ENCODE peak calls at places on chromosomes 7 and 10, in nine cellular contexts. G is fibroblast of lung, H is BJ, N is fibroblast of pulmonary artery, F is choroid plexus epithelial cell, Y is lung, D is Calu3, Q is sigmoid colon, L is mesothelial cell of epicardium. W is an unnamed sample.

GRCh38 chr10:5595095-5595494 is 70.3 kb downstream of the CALML3 start:
- DNase-seq in N (no peak), L (no peak), G (no peak), Q (no peak), D (no peak), Y (no peak), F (no peak), H (no peak), W (no peak)

GRCh38 chr10:48526371-48526821 is 78.5 kb downstream of the ARHGAP22 start:
- DNase-seq in H (peak), Y (no peak), Q (no peak), F (peak), G (peak), L (peak), D (no peak), N (peak), W (no peak)

GRCh38 chr7:89023146-89023545 is 227.6 kb upstream of the TEX47 start:
- DNase-seq in Q (no peak), N (no peak), Y (no peak), D (no peak), F (peak), G (no peak), H (no peak), L (no peak), W (no peak)

GRCh38 chr7:155961241-155962190 is 149.3 kb upstream of the SHH start:
- DNase-seq in Y (peak), G (no peak), F (peak), L (no peak), H (no peak), Q (peak), D (peak), N (peak), W (peak)

GRCh38 chr7:14761506-14762296 is 140.8 kb downstream of the DGKB start:
- DNase-seq in F (peak), H (peak), Q (peak), D (no peak), L (peak), Y (no peak), N (peak), G (peak), W (no peak)

GRCh38 chr10:30029890-30030261 is 29.5 kb downstream of the JCAD start:
- DNase-seq in H (no peak), Y (no peak), L (no peak), G (no peak), D (no peak), N (no peak), F (no peak), Q (peak), W (no peak)

GRCh38 chr10:126521354-126521753 is 133.1 kb upstream of the ADAM12 start:
- DNase-seq in Y (no peak), Q (no peak), F (peak), G (no peak), N (no peak), L (no peak), D (peak), H (no peak), W (no peak)

GRCh38 chr10:16996530-16996964 is 133.1 kb downstream of the CUBN start:
- DNase-seq in L (no peak), H (no peak), N (peak), G (peak), Q (no peak), F (no peak), Y (no peak), D (no peak), W (no peak)

GRCh38 chr7:5222861-5223411 is 32.9 kb downstream of the WIPI2 start:
- DNase-seq in G (no peak), H (no peak), L (no peak), N (no peak), F (no peak), Y (peak), D (no peak), Q (peak), W (no peak)

GRCh38 chr7:68846926-68847325 is 751.3 kb upstream of the AUTS2 start:
- DNase-seq in F (no peak), Q (no peak), L (no peak), G (no peak), H (no peak), D (no peak), Y (no peak), N (no peak), W (no peak)

GRCh38 chr10:68861253-68861652 is 33.9 kb downstream of the STOX1 start:
- DNase-seq in Y (no peak), D (no peak), G (peak), Q (no peak), H (no peak), L (no peak), F (peak), N (peak), W (no peak)

GRCh38 chr10:70954777-70955176 is 66.4 kb upstream of the PCBD1 start:
- DNase-seq in L (no peak), D (no peak), Y (no peak), F (no peak), H (no peak), G (no peak), N (no peak), Q (no peak), W (no peak)

GRCh38 chr10:93006435-93007039 is 54.1 kb upstream of the CYP26C1 start:
- DNase-seq in H (no peak), G (peak), L (no peak), D (peak), N (peak), F (peak), Q (no peak), Y (no peak), W (no peak)

GRCh38 chr10:18005781-18006456 is 54.2 kb downstream of the SLC39A12 start:
- DNase-seq in Q (no peak), N (peak), G (peak), F (peak), H (peak), Y (no peak), L (no peak), D (no peak), W (no peak)

GRCh38 chr7:139735912-139736595 is 41.7 kb downstream of the HIPK2 start:
- DNase-seq in Y (no peak), N (no peak), Q (no peak), D (no peak), H (no peak), G (no peak), L (no peak), F (no peak), W (no peak)

GRCh38 chr7:128826512-128826911 is 3.7 kb upstream of the FLNC start:
- DNase-seq in Q (no peak), L (no peak), D (no peak), Y (no peak), H (no peak), F (no peak), G (no peak), N (no peak), W (no peak)

GRCh38 chr10:5890519-5890878 is 456 bp downstream of the FBH1 start:
- DNase-seq in D (peak), N (peak), H (no peak), Q (peak), L (no peak), F (no peak), Y (peak), G (peak), W (peak)

GRCh38 chr7:91151916-91152315 is 112.3 kb upstream of the FZD1 start:
- DNase-seq in N (no peak), G (no peak), Q (no peak), Y (no peak), L (no peak), H (no peak), D (no peak), F (no peak), W (no peak)

GRCh38 chr7:154489897-154490296 is 437.7 kb downstream of the DPP6 start:
- DNase-seq in H (no peak), N (no peak), G (no peak), L (no peak), Q (no peak), D (no peak), Y (no peak), F (no peak), W (no peak)

GRCh38 chr7:87218941-87219544 is 489 bp downstream of the TMEM243 start:
- DNase-seq in D (peak), Q (peak), F (peak), L (peak), H (no peak), G (peak), Y (peak), N (peak), W (peak)

GRCh38 chr7:135741905-135742304 is 6.7 kb downstream of the FAM180A start:
- DNase-seq in L (no peak), Q (no peak), D (no peak), F (no peak), Y (no peak), H (no peak), N (no peak), G (no peak), W (no peak)

GRCh38 chr10:97050205-97050745 is 135.5 kb downstream of the SLIT1 start:
- DNase-seq in L (no peak), Q (no peak), F (no peak), D (no peak), H (no peak), N (no peak), Y (no peak), G (no peak), W (no peak)

GRCh38 chr10:35561670-35562069 is 43.5 kb upstream of the GJD4 start:
- DNase-seq in H (no peak), F (no peak), Q (no peak), Y (no peak), G (no peak), L (no peak), N (no peak), D (no peak), W (no peak)

GRCh38 chr7:152663101-152663740 is 12.7 kb downstream of the XRCC2 start:
- DNase-seq in Y (no peak), D (no peak), Q (no peak), L (no peak), H (no peak), N (no peak), G (no peak), F (no peak), W (no peak)

GRCh38 chr10:36504752-36505151 is 620.6 kb upstream of the ANKRD30A start:
- DNase-seq in D (no peak), H (no peak), Y (no peak), Q (no peak), G (no peak), L (no peak), F (peak), N (peak), W (peak)

GRCh38 chr7:94396044-94396443 is 1.3 kb downstream of the COL1A2 start:
- DNase-seq in F (peak), N (peak), Q (no peak), D (no peak), H (no peak), G (peak), Y (no peak), L (no peak), W (no peak)

GRCh38 chr10:69636273-69636575 is 6.2 kb downstream of the FAM241B start:
- DNase-seq in G (no peak), D (no peak), N (no peak), Q (no peak), Y (no peak), F (no peak), L (no peak), H (no peak), W (no peak)

GRCh38 chr7:137838706-137839315 is 8.0 kb downstream of the DGKI start:
- DNase-seq in N (no peak), D (no peak), Q (no peak), H (no peak), L (no peak), Y (no peak), F (no peak), G (no peak), W (no peak)

GRCh38 chr7:35723011-35723410 is 28.1 kb upstream of the HERPUD2 start:
- DNase-seq in Q (no peak), L (no peak), G (peak), D (no peak), H (no peak), F (peak), N (no peak), Y (no peak), W (no peak)

DNA sequence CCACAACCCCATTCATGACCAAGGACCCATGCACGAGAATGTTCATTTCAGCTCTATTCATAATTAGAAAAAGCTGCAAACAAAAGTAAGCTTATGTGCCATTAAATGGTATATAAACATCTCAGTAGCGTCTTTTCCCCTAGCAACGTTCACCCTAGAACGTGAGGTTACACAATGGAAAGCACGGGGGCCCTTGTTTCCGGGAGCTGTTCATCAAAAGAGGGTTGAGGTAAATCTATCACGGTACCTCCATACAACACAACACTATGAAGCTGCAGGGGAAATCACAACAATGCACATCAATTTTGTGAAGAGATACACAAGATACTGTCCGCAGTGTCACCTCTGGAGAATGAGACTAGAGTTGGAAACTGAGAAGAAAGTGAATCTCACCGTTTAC is 80.9 kb upstream of the DDC start:
- DNase-seq in D (no peak), G (no peak), F (no peak), H (no peak), Q (no peak), N (no peak), Y (peak), L (no peak), W (no peak)
- TF ChIP-seq CTCF in D (no peak), G (no peak), F (no peak), H (no peak), Q (no peak), N (no peak), Y (no peak), L (no peak), W (no peak)

GRCh38 chr10:128540806-128541739 is 414.9 kb upstream of the MKI67 start:
- DNase-seq in Y (no peak), D (no peak), N (no peak), Q (no peak), F (no peak), L (peak), H (no peak), G (no peak), W (peak)
- TF ChIP-seq CTCF in Y (no peak), D (no peak), N (no peak), Q (no peak), F (no peak), L (no peak), H (no peak), G (no peak), W (no peak)

GRCh38 chr7:16423761-16424160 is 2.4 kb upstream of the CRPPA start:
- DNase-seq in H (no peak), G (no peak), L (no peak), D (no peak), F (no peak), N (no peak), Y (no peak), Q (no peak), W (no peak)

GRCh38 chr7:16421333-16422099 is at the start of gene CRPPA:
- DNase-seq in N (peak), Q (peak), D (peak), Y (no peak), H (no peak), G (peak), L (peak), F (peak), W (peak)

GRCh38 chr7:16422100-16422430 is 727 bp upstream of the CRPPA start:
- DNase-seq in N (peak), Q (no peak), Y (no peak), G (peak), L (no peak), F (peak), H (no peak), D (no peak), W (no peak)

GRCh38 chr7:16420649-16421332 is 547 bp downstream of the CRPPA start:
- DNase-seq in G (peak), F (peak), N (peak), L (peak), H (no peak), D (peak), Q (peak), Y (peak), W (peak)

GRCh38 chr7:16422917-16423316 is 1.6 kb upstream of the CRPPA start:
- DNase-seq in F (no peak), Y (no peak), Q (no peak), H (no peak), G (no peak), L (no peak), N (no peak), D (no peak), W (no peak)
- TF ChIP-seq CTCF in F (peak), Y (no peak), Q (no peak), H (no peak), G (no peak), L (no peak), N (no peak), D (no peak), W (no peak)

GRCh38 chr7:77989981-77990566 is 191.5 kb downstream of the PHTF2 start:
- DNase-seq in G (no peak), H (no peak), F (no peak), Y (no peak), Q (no peak), D (peak), L (no peak), N (peak), W (peak)
- TF ChIP-seq CTCF in G (no peak), H (no peak), F (no peak), Y (no peak), Q (no peak), D (no peak), L (no peak), N (no peak), W (peak)

DNA sequence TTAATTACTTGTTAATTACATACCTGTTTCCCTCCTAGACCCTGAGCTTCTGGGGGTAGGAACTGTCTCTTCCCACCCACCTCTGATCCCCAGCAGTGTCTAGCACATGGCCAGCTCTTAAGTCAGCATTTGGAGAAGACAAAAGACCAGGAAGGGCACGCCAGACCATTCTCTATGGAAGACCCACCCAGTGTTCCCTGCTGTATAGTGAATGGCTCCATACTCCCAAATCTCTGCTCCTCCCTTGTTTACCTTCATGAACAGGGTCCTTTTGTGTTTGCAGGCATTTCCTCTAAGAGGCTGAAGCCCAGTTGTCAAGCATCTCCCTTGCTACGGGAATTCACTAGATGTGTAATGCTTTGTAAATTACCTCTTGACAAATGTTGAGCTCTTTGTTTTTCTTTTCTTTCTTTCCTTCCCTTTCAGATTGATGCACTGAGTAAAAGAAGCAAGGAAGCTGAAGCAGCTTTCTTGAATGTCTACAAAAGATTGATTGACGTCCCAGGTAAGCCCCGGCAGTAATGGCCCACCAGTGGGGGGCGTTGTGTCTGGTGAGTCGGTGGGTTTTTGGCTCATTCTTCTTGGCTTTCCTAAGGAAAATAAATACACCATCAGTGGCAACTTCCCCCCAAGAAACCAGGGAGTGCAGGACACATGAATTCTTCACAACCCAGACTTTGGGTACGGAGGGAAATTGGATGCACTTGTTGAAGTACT is 216.6 kb upstream of the SH2B2 start:
- DNase-seq in H (no peak), N (no peak), D (no peak), Q (no peak), Y (no peak), F (no peak), G (no peak), L (no peak), W (no peak)
- TF ChIP-seq CTCF in H (no peak), N (no peak), D (no peak), Q (no peak), Y (no peak), F (no peak), G (no peak), L (no peak), W (no peak)

DNA sequence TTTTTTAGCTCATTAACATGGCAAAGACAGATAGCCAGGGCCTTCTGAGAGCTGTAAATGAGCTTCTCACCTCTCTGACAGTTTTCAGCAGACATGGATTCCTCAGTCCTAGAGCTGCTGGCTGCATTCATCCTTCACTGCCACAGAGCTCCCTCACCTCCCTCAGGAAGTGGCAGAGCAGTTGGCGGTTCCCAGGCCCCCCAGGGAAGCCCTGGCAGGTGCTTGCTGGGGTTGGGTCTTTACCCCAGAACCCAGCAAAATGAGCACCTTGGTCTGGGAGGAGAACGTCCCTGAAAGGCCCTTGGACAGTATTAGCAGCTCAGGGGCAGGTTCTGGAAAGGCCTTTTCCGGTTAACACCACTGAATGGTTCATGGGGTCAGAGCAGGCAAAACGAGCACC is 288.0 kb downstream of the PTPRN2 start:
- DNase-seq in Y (no peak), F (no peak), G (no peak), L (no peak), H (no peak), N (no peak), D (no peak), Q (no peak), W (no peak)
- TF ChIP-seq CTCF in Y (no peak), F (no peak), G (no peak), L (no peak), H (no peak), N (no peak), D (no peak), Q (no peak), W (no peak)

DNA sequence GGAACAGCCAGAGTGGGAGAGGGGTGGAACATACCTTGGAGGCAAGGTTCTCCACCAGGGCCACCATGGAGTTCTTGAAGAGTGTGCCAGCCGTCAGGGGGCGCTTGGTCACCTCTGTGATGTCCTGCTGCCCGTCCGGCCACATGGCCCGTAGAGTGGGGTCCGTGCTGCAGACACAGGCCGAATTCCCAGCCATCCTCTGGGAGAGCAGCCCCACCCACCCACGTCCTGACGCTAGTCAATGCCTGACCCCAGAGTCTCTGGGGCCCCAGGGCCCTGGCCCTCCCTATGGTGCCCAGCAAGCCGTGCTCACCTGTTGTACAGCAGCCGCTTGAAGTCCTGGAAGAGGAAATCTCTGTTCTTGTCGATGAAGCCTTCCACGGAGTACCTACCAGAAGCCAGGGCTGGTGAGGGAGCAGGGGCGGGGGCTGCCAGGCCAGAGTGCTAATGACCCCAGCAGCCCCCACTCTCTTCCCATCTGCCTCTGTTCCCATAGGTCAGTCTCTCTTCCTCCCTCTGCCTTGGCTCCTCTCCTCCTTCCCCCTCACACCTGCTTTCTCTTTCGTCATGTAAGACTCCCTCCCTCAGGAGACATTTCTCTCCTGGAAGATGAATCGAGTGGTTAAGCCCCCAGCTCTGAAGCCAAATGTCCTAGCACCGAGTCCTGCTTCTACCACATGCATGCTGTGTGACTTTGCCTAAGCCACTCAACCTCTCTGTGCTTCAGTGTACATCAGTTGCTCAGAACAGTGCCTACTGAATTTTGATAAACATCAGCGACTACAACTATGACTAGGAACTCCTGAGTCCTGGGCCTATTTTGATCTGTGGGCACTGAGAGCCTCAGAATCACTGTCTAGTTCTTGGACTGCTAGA is 11.0 kb downstream of the MYO1G start:
- DNase-seq in Y (no peak), H (no peak), L (no peak), N (peak), G (peak), F (no peak), Q (peak), D (no peak), W (no peak)
- TF ChIP-seq CTCF in Y (no peak), H (peak), L (no peak), N (peak), G (peak), F (peak), Q (no peak), D (no peak), W (no peak)

GRCh38 chr7:17304926-17305325 is 6.5 kb downstream of the AHR start:
- DNase-seq in L (no peak), H (no peak), F (peak), Q (no peak), D (peak), G (peak), N (peak), Y (no peak), W (no peak)

GRCh38 chr7:17301491-17302101 is 3.1 kb downstream of the AHR start:
- DNase-seq in G (peak), Y (peak), F (peak), N (peak), D (peak), H (no peak), Q (peak), L (no peak), W (peak)

GRCh38 chr7:17305387-17306171 is 7.1 kb downstream of the AHR start:
- DNase-seq in F (peak), N (no peak), H (no peak), Y (no peak), D (no peak), L (no peak), Q (no peak), G (no peak), W (no peak)

GRCh38 chr7:17300012-17300411 is 1.6 kb downstream of the AHR start:
- DNase-seq in H (no peak), D (no peak), Q (no peak), G (no peak), N (no peak), L (no peak), Y (no peak), F (no peak), W (no peak)

GRCh38 chr7:17302575-17303142 is 4.2 kb downstream of the AHR start:
- DNase-seq in F (peak), L (no peak), D (no peak), H (no peak), Y (no peak), Q (no peak), G (peak), N (peak), W (no peak)
- TF ChIP-seq CTCF in F (peak), L (no peak), D (peak), H (no peak), Y (no peak), Q (no peak), G (no peak), N (no peak), W (no peak)